ENCODE peak calls at places on chromosomes 13 and 19, in four cellular contexts. One of them, this sample, is unnamed.

GRCh38 chr13:39347926-39348901 is 254.8 kb downstream of the LHFPL6 start:
- DNase-seq in IMR-90: no peak
- DNase-seq in H9: peak
- DNase-seq in mesenchymal stem cell: no peak
- DNase-seq in this sample: peak

GRCh38 chr19:44725684-44726083 is 22.8 kb upstream of the BCL3 start:
- DNase-seq in IMR-90: no peak
- DNase-seq in H9: no peak
- DNase-seq in mesenchymal stem cell: no peak
- DNase-seq in this sample: no peak

GRCh38 chr13:36924001-36924400 is 4.0 kb upstream of the SMAD9 start:
- DNase-seq in IMR-90: no peak
- DNase-seq in H9: no peak
- DNase-seq in mesenchymal stem cell: no peak
- DNase-seq in this sample: no peak

GRCh38 chr13:112689498-112690241 is at the start of gene ATP11A:
- DNase-seq in IMR-90: peak
- DNase-seq in H9: peak
- DNase-seq in mesenchymal stem cell: peak
- DNase-seq in this sample: peak

GRCh38 chr13:40333238-40333637 is 333.2 kb downstream of the FOXO1 start:
- DNase-seq in IMR-90: no peak
- DNase-seq in H9: no peak
- DNase-seq in mesenchymal stem cell: no peak
- DNase-seq in this sample: no peak

GRCh38 chr19:7970716-7971448 is 27.4 kb upstream of the TIMM44 start:
- DNase-seq in IMR-90: peak
- DNase-seq in H9: peak
- DNase-seq in mesenchymal stem cell: peak
- DNase-seq in this sample: peak

GRCh38 chr13:30307194-30307965 is at the start of gene KATNAL1:
- DNase-seq in IMR-90: peak
- DNase-seq in H9: peak
- DNase-seq in mesenchymal stem cell: peak
- DNase-seq in this sample: peak

GRCh38 chr13:99624936-99625540 is 123.8 kb downstream of the TM9SF2 start:
- DNase-seq in IMR-90: no peak
- DNase-seq in H9: peak
- DNase-seq in mesenchymal stem cell: no peak
- DNase-seq in this sample: no peak

GRCh38 chr13:112254061-112254818 is 121.9 kb upstream of the SPACA7 start:
- DNase-seq in IMR-90: no peak
- DNase-seq in H9: no peak
- DNase-seq in mesenchymal stem cell: no peak
- DNase-seq in this sample: no peak

GRCh38 chr13:55341891-55342290 is 1798.8 kb upstream of the PRR20A start:
- DNase-seq in IMR-90: no peak
- DNase-seq in H9: no peak
- DNase-seq in mesenchymal stem cell: no peak
- DNase-seq in this sample: no peak

GRCh38 chr19:49496574-49497008 is 357 bp downstream of the RPS11 start:
- DNase-seq in IMR-90: no peak
- DNase-seq in H9: no peak
- DNase-seq in mesenchymal stem cell: no peak
- DNase-seq in this sample: no peak

GRCh38 chr13:40664100-40665060 is 2.1 kb downstream of the FOXO1 start:
- DNase-seq in IMR-90: no peak
- DNase-seq in H9: peak
- DNase-seq in mesenchymal stem cell: peak
- DNase-seq in this sample: peak

GRCh38 chr19:14678199-14678598 is 3.6 kb upstream of the ADGRE3 start:
- DNase-seq in IMR-90: no peak
- DNase-seq in H9: no peak
- DNase-seq in mesenchymal stem cell: no peak
- DNase-seq in this sample: no peak

GRCh38 chr19:4867534-4868285 is at the start of gene PLIN3:
- DNase-seq in IMR-90: peak
- DNase-seq in H9: peak
- DNase-seq in mesenchymal stem cell: peak
- DNase-seq in this sample: peak

GRCh38 chr19:45996933-45997332 is 1.7 kb downstream of the CCDC61 start:
- DNase-seq in IMR-90: no peak
- DNase-seq in H9: no peak
- DNase-seq in mesenchymal stem cell: no peak
- DNase-seq in this sample: no peak

GRCh38 chr19:45999653-46000121 is 4.4 kb downstream of the CCDC61 start:
- DNase-seq in IMR-90: peak
- DNase-seq in H9: peak
- DNase-seq in mesenchymal stem cell: peak
- DNase-seq in this sample: peak

GRCh38 chr19:45998834-45999233 is 3.6 kb downstream of the CCDC61 start:
- DNase-seq in IMR-90: no peak
- DNase-seq in H9: no peak
- DNase-seq in mesenchymal stem cell: no peak
- DNase-seq in this sample: no peak

GRCh38 chr19:46002678-46003275 is 7.5 kb downstream of the CCDC61 start:
- DNase-seq in IMR-90: no peak
- DNase-seq in H9: no peak
- DNase-seq in mesenchymal stem cell: no peak
- DNase-seq in this sample: no peak

GRCh38 chr19:46000497-46001246 is 5.4 kb downstream of the CCDC61 start:
- DNase-seq in IMR-90: no peak
- DNase-seq in H9: peak
- DNase-seq in mesenchymal stem cell: no peak
- DNase-seq in this sample: peak
- H3K9ac ChIP-seq in IMR-90: no peak
- H3K9ac ChIP-seq in H9: no peak
- H3K9ac ChIP-seq in mesenchymal stem cell: no peak
- H3K9ac ChIP-seq in this sample: peak

GRCh38 chr19:582497-583197 is 7.0 kb upstream of the HCN2 start:
- DNase-seq in IMR-90: peak
- DNase-seq in H9: peak
- DNase-seq in mesenchymal stem cell: peak
- DNase-seq in this sample: no peak

GRCh38 chr19:583198-583967 is 6.3 kb upstream of the HCN2 start:
- DNase-seq in IMR-90: no peak
- DNase-seq in H9: no peak
- DNase-seq in mesenchymal stem cell: no peak
- DNase-seq in this sample: no peak

GRCh38 chr19:583968-584239 is 5.8 kb upstream of the HCN2 start:
- DNase-seq in IMR-90: no peak
- DNase-seq in H9: no peak
- DNase-seq in mesenchymal stem cell: no peak
- DNase-seq in this sample: no peak

GRCh38 chr19:585551-586110 is 4.0 kb upstream of the HCN2 start:
- DNase-seq in IMR-90: no peak
- DNase-seq in H9: no peak
- DNase-seq in mesenchymal stem cell: no peak
- DNase-seq in this sample: no peak

GRCh38 chr19:584240-585001 is 5.3 kb upstream of the HCN2 start:
- DNase-seq in IMR-90: peak
- DNase-seq in H9: peak
- DNase-seq in mesenchymal stem cell: peak
- DNase-seq in this sample: peak
- H4K8ac ChIP-seq in IMR-90: no peak
- H4K8ac ChIP-seq in H9: no peak
- H4K8ac ChIP-seq in mesenchymal stem cell: peak
- H4K8ac ChIP-seq in this sample: no peak

GRCh38 chr19:16820056-16820455 is 9.1 kb upstream of the SIN3B start:
- DNase-seq in IMR-90: no peak
- DNase-seq in H9: no peak
- DNase-seq in mesenchymal stem cell: no peak
- DNase-seq in this sample: no peak
- H2AK5ac ChIP-seq in IMR-90: no peak
- H2AK5ac ChIP-seq in H9: no peak
- H2AK5ac ChIP-seq in mesenchymal stem cell: no peak
- H2AK5ac ChIP-seq in this sample: no peak

DNA sequence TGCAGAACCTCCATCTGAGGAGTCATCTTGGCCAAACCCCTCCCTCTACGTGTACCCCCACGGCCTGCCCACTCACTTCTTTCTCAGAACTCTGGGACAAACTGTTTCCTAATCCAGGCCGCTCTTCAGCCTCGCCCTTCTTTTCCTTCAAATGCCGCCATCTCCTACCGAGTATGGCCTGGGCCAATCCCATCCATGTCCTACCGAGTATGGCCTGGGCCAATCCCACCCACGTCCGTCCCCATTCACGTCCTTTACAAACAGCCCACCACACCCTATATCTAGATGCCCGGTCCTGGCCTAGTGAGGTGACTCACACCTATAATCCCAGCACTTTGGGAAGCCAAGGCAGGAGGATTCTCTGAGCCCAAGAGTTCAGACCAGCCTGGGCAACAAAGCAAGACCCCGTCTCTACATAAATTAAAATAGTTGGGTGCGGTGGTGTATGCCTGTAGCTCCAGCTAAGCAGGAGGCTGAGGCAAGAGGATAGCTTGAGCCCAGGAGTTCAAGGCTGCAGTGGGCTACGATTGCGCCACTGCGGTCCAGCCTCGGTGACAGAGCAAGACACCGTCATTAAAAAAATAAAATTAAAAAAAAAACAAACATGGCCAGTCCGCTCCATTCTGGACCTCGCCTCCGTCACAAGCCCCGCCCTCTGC is 1.0 kb downstream of the TMEM160 start:
- DNase-seq in IMR-90: no peak
- DNase-seq in H9: no peak
- DNase-seq in mesenchymal stem cell: no peak
- DNase-seq in this sample: no peak
- H3K9ac ChIP-seq in IMR-90: no peak
- H3K9ac ChIP-seq in H9: no peak
- H3K9ac ChIP-seq in mesenchymal stem cell: peak
- H3K9ac ChIP-seq in this sample: peak